ENCODE peak calls at places on chromosomes 5 and 9, in six cellular contexts. H, D, M, W, P and B are unnamed samples.
A peak's percentile ranks its signal among the peaks of the same experiment; 100 is the strongest.

GRCh38 chr5:132765311-132766019 is 11.6 kb downstream of the SEPTIN8 start:
- DNase-seq in H (no peak), P (no peak), M (peak; percentile 73), D (no peak), W (no peak), B (no peak)

GRCh38 chr9:108636023-108636422 is 219.8 kb downstream of the ACTL7B start:
- DNase-seq in W (no peak), M (no peak), D (no peak), P (no peak), H (no peak), B (no peak)

GRCh38 chr5:2753452-2754409 is 2.3 kb upstream of the IRX2 start:
- DNase-seq in H (no peak), M (no peak), D (no peak), W (no peak), P (no peak), B (no peak)

GRCh38 chr9:124675261-124676158 is 95.6 kb downstream of the NR6A1 start:
- DNase-seq in D (no peak), P (no peak), W (no peak), H (no peak), M (no peak), B (no peak)

GRCh38 chr9:94623253-94623652 is 16.1 kb downstream of the FBP1 start:
- DNase-seq in M (no peak), P (no peak), D (no peak), H (peak; percentile 75), W (no peak), B (no peak)

GRCh38 chr5:43874772-43875171 is 271.8 kb downstream of the NNT start:
- DNase-seq in D (no peak), H (no peak), M (no peak), W (peak; percentile 52), P (no peak), B (no peak)

GRCh38 chr5:95735436-95735835 is 4.3 kb downstream of the RHOBTB3 start:
- DNase-seq in H (no peak), W (no peak), M (no peak), D (no peak), P (no peak), B (no peak)

GRCh38 chr5:142143878-142144277 is 35.3 kb downstream of the NDFIP1 start:
- DNase-seq in M (no peak), P (no peak), H (no peak), D (no peak), W (peak; percentile 58), B (peak; percentile 62)

GRCh38 chr5:151251001-151251551 is 1.9 kb upstream of the GM2A start:
- DNase-seq in H (no peak), P (no peak), M (no peak), D (no peak), W (no peak), B (no peak)

GRCh38 chr9:16053131-16053530 is 500.3 kb downstream of the CCDC171 start:
- DNase-seq in M (peak; percentile 46), P (no peak), H (no peak), W (no peak), D (no peak), B (no peak)

GRCh38 chr9:16060457-16061129 is 507.8 kb downstream of the CCDC171 start:
- DNase-seq in M (no peak), P (no peak), D (no peak), H (no peak), W (no peak), B (no peak)

GRCh38 chr9:16057541-16057940 is 504.7 kb downstream of the CCDC171 start:
- DNase-seq in P (no peak), H (no peak), W (no peak), M (peak; percentile 52), D (no peak), B (no peak)

GRCh38 chr9:16062542-16063240 is 509.8 kb downstream of the CCDC171 start:
- DNase-seq in W (peak; percentile 98), H (no peak), M (no peak), D (peak; percentile 52), P (peak; percentile 95), B (peak; percentile 52)

GRCh38 chr9:16058131-16058549 is 505.3 kb downstream of the CCDC171 start:
- DNase-seq in M (peak; percentile 21), W (peak; percentile 86), P (peak; percentile 53), H (no peak), D (peak; percentile 31), B (peak; percentile 18)
- TF ChIP-seq CTCF in M (no peak), W (no peak), P (no peak), H (no peak), D (no peak), B (no peak)

DNA sequence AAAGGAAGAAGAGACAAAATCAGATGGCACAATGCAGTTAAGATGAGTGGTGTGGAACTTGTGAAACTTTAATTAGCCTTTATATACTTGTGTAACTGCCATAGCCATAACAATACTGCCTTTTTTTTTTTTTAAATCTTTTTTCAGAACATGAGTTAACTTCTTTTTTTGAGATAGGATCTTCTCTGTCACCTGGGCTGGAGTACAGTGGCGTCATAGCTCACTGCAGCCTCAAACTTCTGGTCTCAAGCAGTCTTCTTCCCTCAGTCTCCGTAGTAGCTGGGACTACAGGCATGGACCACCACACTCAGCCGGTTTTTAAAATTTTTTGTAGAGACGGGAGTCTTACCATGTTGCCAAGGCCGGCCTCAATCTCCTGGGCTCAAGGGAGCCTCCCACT is 37.2 kb downstream of the GPBP1 start:
- DNase-seq in W (no peak), H (no peak), D (no peak), P (no peak), M (no peak), B (no peak)
- H3K4me3 ChIP-seq in W (no peak overlapping the region), H (no peak overlapping the region), D (no peak overlapping the region), P (no peak overlapping the region), M (no peak overlapping the region), B (no peak overlapping the region)

DNA sequence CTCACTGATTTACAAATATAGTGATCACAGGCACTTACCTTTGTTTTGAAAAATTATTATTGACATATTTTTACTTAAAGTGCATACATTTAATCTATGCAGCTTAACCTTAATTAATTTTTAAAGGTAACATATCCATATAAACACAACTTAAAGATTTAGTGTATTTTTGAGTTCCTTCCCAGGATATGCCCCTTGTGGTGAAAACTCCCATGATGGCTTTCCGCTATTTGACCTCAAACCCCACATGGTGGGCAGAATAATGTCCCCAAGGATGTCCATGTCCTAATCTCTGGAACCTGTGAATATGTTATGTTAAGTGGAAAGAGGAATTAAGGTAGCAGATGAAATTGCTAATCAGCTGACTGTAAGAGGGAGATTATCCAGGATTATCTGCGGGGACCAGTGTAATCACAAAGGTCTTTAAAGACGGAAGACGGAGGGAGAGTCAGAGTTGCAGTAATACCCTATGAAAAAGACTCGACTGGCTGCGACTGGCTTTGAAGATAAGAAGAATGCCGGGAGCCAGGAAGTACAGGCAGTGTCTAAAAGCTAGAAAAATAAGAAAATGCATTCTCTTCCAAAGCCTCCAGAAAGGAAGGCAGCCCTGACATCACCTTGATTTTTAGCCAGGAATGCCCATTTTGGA is 193.9 kb downstream of the ICE1 start:
- DNase-seq in D (no peak), P (no peak), H (no peak), M (no peak), W (no peak), B (no peak)
- TF ChIP-seq CTCF in D (no peak), P (no peak), H (no peak), M (no peak), W (no peak), B (no peak)

DNA sequence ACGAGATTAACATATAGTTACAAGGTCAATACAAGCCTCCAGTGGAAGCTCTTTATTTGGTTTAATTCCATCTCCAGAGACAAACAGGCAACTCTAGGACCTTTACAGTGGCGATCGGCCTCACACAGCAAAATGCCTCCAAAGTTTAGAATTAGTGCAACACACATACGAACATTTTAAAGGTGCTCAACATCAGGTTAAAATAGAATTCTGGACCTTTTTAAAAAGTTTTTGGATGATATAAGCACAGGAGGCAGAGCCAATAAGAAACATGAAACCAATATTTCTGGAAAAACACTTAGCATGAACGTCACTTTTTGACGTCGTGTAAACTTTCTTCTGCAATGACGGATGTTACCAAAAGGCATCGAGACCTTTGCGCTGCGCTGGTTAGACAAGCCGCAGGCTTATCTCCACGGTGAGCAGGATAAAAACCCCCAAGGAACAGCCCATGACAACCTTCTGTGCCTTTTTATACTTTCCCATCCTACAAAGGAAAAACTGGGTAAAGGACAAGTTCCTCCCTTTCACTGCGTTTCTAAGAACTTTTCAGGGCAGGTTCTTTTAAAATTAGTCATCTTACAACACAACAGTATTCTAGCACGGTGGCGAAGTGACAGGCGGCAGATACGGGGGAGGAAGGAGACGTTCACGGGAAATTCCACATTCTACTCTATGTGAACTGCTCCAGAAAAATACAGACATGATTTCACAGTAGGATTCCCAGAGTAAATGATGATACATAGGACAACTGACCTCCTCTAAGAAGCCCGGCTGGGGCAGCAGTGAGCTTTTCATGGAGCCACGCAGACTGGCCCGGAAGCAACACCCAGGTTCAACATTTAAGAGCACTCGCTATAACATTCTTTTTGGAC is 52.2 kb downstream of the USP20 start:
- DNase-seq in H (no peak), P (peak; percentile 21), W (peak; percentile 81), M (no peak), D (no peak), B (peak; percentile 64)
- H3K4me3 ChIP-seq in H (no peak overlapping the region), P (no peak overlapping the region), W (no peak overlapping the region), M (peak overlapping the region; percentile 35), D (no peak overlapping the region), B (no peak overlapping the region)

GRCh38 chr9:104820336-104820735 is 56.4 kb downstream of the NIPSNAP3B start:
- DNase-seq in H (no peak), D (no peak), W (no peak), P (no peak), M (no peak), B (no peak)
- TF ChIP-seq CTCF in H (no peak), D (no peak), W (no peak), P (no peak), M (no peak), B (no peak)

GRCh38 chr9:38227061-38227540 is 158.1 kb upstream of the SHB start:
- DNase-seq in W (peak; percentile 93), D (peak; percentile 59), P (peak; percentile 98), H (peak; percentile 70), M (no peak), B (peak; percentile 55)
- H3K4me3 ChIP-seq in W (no peak overlapping the region), D (peak overlapping the region; percentile 18), P (no peak overlapping the region), H (no peak overlapping the region), M (peak overlapping the region; percentile 46), B (peak overlapping the region; percentile 7)

DNA sequence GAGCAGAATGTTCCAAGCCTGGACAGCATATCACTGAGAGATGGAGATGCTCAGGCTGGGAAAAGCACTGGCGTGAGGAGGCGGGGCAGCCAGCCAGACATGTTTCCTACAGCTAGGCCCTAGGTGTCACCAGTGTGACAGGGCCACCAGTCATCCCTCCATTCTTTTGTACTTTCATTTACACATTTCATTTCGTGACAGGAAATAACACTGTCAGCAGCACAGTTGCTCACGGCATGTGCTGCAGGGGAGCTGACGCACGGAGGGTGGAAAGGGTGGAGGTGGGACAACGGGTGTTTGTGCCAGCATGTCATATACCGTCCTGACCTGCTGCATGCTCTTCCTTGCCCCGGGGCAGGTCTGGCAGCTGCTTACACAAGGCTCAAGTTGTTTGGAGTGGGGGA is 14.8 kb upstream of the CEMIP2 start:
- DNase-seq in P (no peak), H (no peak), M (no peak), D (no peak), W (peak; percentile 19), B (no peak)
- TF ChIP-seq CTCF in P (no peak), H (no peak), M (no peak), D (no peak), W (no peak), B (no peak)

GRCh38 chr5:19401032-19401431 is 587.0 kb downstream of the CDH18 start:
- DNase-seq in P (no peak), D (no peak), W (no peak), H (no peak), M (no peak), B (no peak)
- H3K4me3 ChIP-seq in P (no peak overlapping the region), D (no peak overlapping the region), W (no peak overlapping the region), H (no peak overlapping the region), M (no peak overlapping the region), B (no peak overlapping the region)